ENCODE peak calls at places on chromosome 2, in nine cellular contexts. One of them, this sample, is unnamed.

GRCh38 chr2:31442376-31442775 is 27.8 kb upstream of the XDH start:
- DNase-seq in DND-41: no peak
- DNase-seq in aorta: no peak
- DNase-seq in right cardiac atrium: no peak
- DNase-seq in esophagus squamous epithelium: no peak
- DNase-seq in cardiac muscle cell: no peak
- DNase-seq in CD8-positive, alpha-beta T cell: no peak
- DNase-seq in transverse colon: no peak
- DNase-seq in endothelial cell of umbilical vein: no peak
- DNase-seq in this sample: no peak

GRCh38 chr2:205103699-205104098 is 558.4 kb downstream of the PARD3B start:
- DNase-seq in DND-41: no peak
- DNase-seq in aorta: no peak
- DNase-seq in right cardiac atrium: no peak
- DNase-seq in esophagus squamous epithelium: no peak
- DNase-seq in cardiac muscle cell: no peak
- DNase-seq in CD8-positive, alpha-beta T cell: no peak
- DNase-seq in transverse colon: no peak
- DNase-seq in endothelial cell of umbilical vein: no peak
- DNase-seq in this sample: no peak

GRCh38 chr2:73998451-73998850 is 13.7 kb downstream of the TET3 start:
- DNase-seq in DND-41: no peak
- DNase-seq in aorta: no peak
- DNase-seq in right cardiac atrium: no peak
- DNase-seq in esophagus squamous epithelium: no peak
- DNase-seq in cardiac muscle cell: no peak
- DNase-seq in CD8-positive, alpha-beta T cell: no peak
- DNase-seq in transverse colon: no peak
- DNase-seq in endothelial cell of umbilical vein: no peak
- DNase-seq in this sample: no peak

GRCh38 chr2:199460101-199460671 is 2.4 kb upstream of the SATB2 start:
- DNase-seq in DND-41: no peak
- DNase-seq in aorta: no peak
- DNase-seq in right cardiac atrium: no peak
- DNase-seq in esophagus squamous epithelium: no peak
- DNase-seq in cardiac muscle cell: no peak
- DNase-seq in CD8-positive, alpha-beta T cell: no peak
- DNase-seq in transverse colon: no peak
- DNase-seq in endothelial cell of umbilical vein: peak
- DNase-seq in this sample: no peak

GRCh38 chr2:237304763-237305514 is 109.0 kb downstream of the COL6A3 start:
- DNase-seq in DND-41: no peak
- DNase-seq in aorta: no peak
- DNase-seq in right cardiac atrium: no peak
- DNase-seq in esophagus squamous epithelium: no peak
- DNase-seq in cardiac muscle cell: no peak
- DNase-seq in CD8-positive, alpha-beta T cell: no peak
- DNase-seq in transverse colon: no peak
- DNase-seq in endothelial cell of umbilical vein: no peak
- DNase-seq in this sample: no peak

GRCh38 chr2:196849895-196850294 is 40.7 kb upstream of the C2orf66 start:
- DNase-seq in DND-41: no peak
- DNase-seq in aorta: no peak
- DNase-seq in right cardiac atrium: no peak
- DNase-seq in esophagus squamous epithelium: no peak
- DNase-seq in cardiac muscle cell: peak
- DNase-seq in CD8-positive, alpha-beta T cell: no peak
- DNase-seq in transverse colon: peak
- DNase-seq in endothelial cell of umbilical vein: peak
- DNase-seq in this sample: no peak

GRCh38 chr2:96146881-96147592 is 1.8 kb upstream of the DUSP2 start:
- DNase-seq in DND-41: no peak
- DNase-seq in aorta: peak
- DNase-seq in right cardiac atrium: no peak
- DNase-seq in esophagus squamous epithelium: no peak
- DNase-seq in cardiac muscle cell: no peak
- DNase-seq in CD8-positive, alpha-beta T cell: no peak
- DNase-seq in transverse colon: peak
- DNase-seq in endothelial cell of umbilical vein: no peak
- DNase-seq in this sample: no peak

GRCh38 chr2:188158337-188159100 is 133.2 kb upstream of the GULP1 start:
- DNase-seq in DND-41: no peak
- DNase-seq in aorta: no peak
- DNase-seq in right cardiac atrium: no peak
- DNase-seq in esophagus squamous epithelium: no peak
- DNase-seq in cardiac muscle cell: no peak
- DNase-seq in CD8-positive, alpha-beta T cell: no peak
- DNase-seq in transverse colon: no peak
- DNase-seq in endothelial cell of umbilical vein: no peak
- DNase-seq in this sample: no peak

GRCh38 chr2:230614913-230615332 is 97.7 kb upstream of the CAB39 start:
- DNase-seq in DND-41: no peak
- DNase-seq in aorta: no peak
- DNase-seq in right cardiac atrium: no peak
- DNase-seq in esophagus squamous epithelium: no peak
- DNase-seq in cardiac muscle cell: no peak
- DNase-seq in CD8-positive, alpha-beta T cell: no peak
- DNase-seq in transverse colon: peak
- DNase-seq in endothelial cell of umbilical vein: no peak
- DNase-seq in this sample: no peak

GRCh38 chr2:3758906-3759305 is 55.5 kb downstream of the DCDC2C start:
- DNase-seq in DND-41: no peak
- DNase-seq in aorta: no peak
- DNase-seq in right cardiac atrium: no peak
- DNase-seq in esophagus squamous epithelium: no peak
- DNase-seq in cardiac muscle cell: no peak
- DNase-seq in CD8-positive, alpha-beta T cell: no peak
- DNase-seq in transverse colon: no peak
- DNase-seq in endothelial cell of umbilical vein: no peak
- DNase-seq in this sample: no peak

GRCh38 chr2:159893439-159893838 is 95.4 kb upstream of the CD302 start:
- DNase-seq in DND-41: no peak
- DNase-seq in aorta: peak
- DNase-seq in right cardiac atrium: no peak
- DNase-seq in esophagus squamous epithelium: no peak
- DNase-seq in cardiac muscle cell: no peak
- DNase-seq in CD8-positive, alpha-beta T cell: no peak
- DNase-seq in transverse colon: no peak
- DNase-seq in endothelial cell of umbilical vein: no peak
- DNase-seq in this sample: no peak

DNA sequence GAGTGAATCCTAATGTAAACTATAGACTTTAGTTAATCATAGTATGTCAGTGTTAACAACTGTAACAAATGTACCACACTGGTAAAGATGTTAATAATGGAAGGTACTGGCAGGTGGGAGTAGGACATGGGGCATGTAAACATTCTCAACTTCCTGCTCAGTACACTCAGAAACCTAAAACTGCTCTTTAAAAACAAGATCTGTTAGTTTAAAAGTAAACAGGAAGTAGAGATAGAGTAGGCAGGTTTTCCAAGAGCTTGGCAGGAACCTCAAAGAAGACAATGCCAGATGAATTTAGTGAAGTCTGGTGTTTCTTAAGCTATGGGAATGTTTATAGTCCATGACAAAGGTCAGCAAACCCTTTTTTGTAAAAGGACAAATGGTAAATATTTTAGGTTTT is 46.6 kb downstream of the CCDC138 start:
- DNase-seq in DND-41: no peak
- DNase-seq in aorta: no peak
- DNase-seq in right cardiac atrium: no peak
- DNase-seq in esophagus squamous epithelium: no peak
- DNase-seq in cardiac muscle cell: no peak
- DNase-seq in CD8-positive, alpha-beta T cell: no peak
- DNase-seq in transverse colon: no peak
- DNase-seq in endothelial cell of umbilical vein: peak
- DNase-seq in this sample: no peak
- H3K27ac ChIP-seq in DND-41: peak
- H3K27ac ChIP-seq in aorta: no peak
- H3K27ac ChIP-seq in right cardiac atrium: no peak
- H3K27ac ChIP-seq in esophagus squamous epithelium: no peak
- H3K27ac ChIP-seq in cardiac muscle cell: no peak
- H3K27ac ChIP-seq in CD8-positive, alpha-beta T cell: no peak
- H3K27ac ChIP-seq in transverse colon: no peak
- H3K27ac ChIP-seq in endothelial cell of umbilical vein: no peak
- H3K27ac ChIP-seq in this sample: no peak

DNA sequence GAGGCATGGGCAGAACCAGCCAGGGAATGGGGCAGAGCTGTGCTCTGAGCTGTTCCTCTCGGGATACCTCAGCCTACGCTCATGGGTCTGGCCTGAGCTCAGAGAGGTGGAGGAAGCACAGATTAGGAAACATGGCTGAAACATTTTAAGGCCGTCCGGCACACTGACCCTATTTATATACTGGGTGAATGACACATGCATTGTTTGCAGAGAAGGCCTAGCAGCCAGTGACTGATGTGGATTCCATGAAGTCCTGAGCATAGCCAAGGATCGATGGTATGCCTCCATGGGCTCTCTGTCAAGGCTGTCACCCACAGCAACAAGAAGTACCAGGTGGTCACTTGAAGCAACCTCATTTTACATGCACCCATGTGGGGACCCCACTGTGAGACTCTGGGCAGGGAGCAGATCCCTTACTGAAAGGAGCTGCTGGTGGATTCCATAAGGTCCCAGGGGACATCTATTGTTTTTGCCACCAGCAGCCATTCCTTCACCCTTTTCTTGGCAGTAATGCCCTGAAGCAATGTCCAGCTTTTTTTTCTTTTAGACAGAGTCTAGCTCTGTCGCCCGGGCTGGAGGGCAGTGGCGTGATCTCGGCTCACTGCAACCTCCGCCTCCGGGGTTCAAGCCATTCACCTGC is 8.4 kb downstream of the PTMA start:
- DNase-seq in DND-41: no peak
- DNase-seq in aorta: no peak
- DNase-seq in right cardiac atrium: no peak
- DNase-seq in esophagus squamous epithelium: no peak
- DNase-seq in cardiac muscle cell: no peak
- DNase-seq in CD8-positive, alpha-beta T cell: no peak
- DNase-seq in transverse colon: no peak
- DNase-seq in endothelial cell of umbilical vein: no peak
- DNase-seq in this sample: no peak
- H3K27ac ChIP-seq in DND-41: peak
- H3K27ac ChIP-seq in aorta: peak
- H3K27ac ChIP-seq in right cardiac atrium: no peak
- H3K27ac ChIP-seq in esophagus squamous epithelium: no peak
- H3K27ac ChIP-seq in cardiac muscle cell: peak
- H3K27ac ChIP-seq in CD8-positive, alpha-beta T cell: no peak
- H3K27ac ChIP-seq in transverse colon: no peak
- H3K27ac ChIP-seq in endothelial cell of umbilical vein: no peak
- H3K27ac ChIP-seq in this sample: no peak

GRCh38 chr2:174595904-174596397 is 1.7 kb downstream of the WIPF1 start:
- DNase-seq in DND-41: no peak
- DNase-seq in aorta: no peak
- DNase-seq in right cardiac atrium: no peak
- DNase-seq in esophagus squamous epithelium: no peak
- DNase-seq in cardiac muscle cell: no peak
- DNase-seq in CD8-positive, alpha-beta T cell: no peak
- DNase-seq in transverse colon: no peak
- DNase-seq in endothelial cell of umbilical vein: no peak
- DNase-seq in this sample: no peak
- H3K27ac ChIP-seq in DND-41: peak
- H3K27ac ChIP-seq in aorta: no peak
- H3K27ac ChIP-seq in right cardiac atrium: no peak
- H3K27ac ChIP-seq in esophagus squamous epithelium: peak
- H3K27ac ChIP-seq in cardiac muscle cell: peak
- H3K27ac ChIP-seq in CD8-positive, alpha-beta T cell: peak
- H3K27ac ChIP-seq in transverse colon: peak
- H3K27ac ChIP-seq in endothelial cell of umbilical vein: no peak
- H3K27ac ChIP-seq in this sample: no peak

DNA sequence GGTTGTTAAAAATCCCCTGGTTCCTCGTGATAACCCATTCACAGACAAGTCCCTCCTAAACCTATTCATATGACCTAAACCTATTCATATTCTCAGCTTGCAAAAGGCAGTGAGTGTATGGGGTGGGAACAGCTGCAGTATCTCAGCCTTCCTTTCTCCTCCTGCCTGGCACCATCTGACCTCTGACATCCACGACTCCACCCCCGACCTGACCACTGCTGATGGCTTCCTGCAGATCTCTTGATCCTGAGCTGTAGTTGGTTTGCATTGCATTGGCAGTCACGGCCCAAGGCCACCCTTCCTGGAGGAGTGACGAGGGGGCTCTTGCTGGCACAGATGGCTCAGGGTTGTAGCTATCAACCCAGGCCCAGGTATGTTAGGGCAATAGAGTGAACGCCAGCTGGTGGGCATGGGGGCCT is 198.6 kb downstream of the GLI2 start:
- DNase-seq in DND-41: no peak
- DNase-seq in aorta: no peak
- DNase-seq in right cardiac atrium: no peak
- DNase-seq in esophagus squamous epithelium: no peak
- DNase-seq in cardiac muscle cell: no peak
- DNase-seq in CD8-positive, alpha-beta T cell: no peak
- DNase-seq in transverse colon: no peak
- DNase-seq in endothelial cell of umbilical vein: no peak
- DNase-seq in this sample: no peak
- H3K27ac ChIP-seq in DND-41: no peak
- H3K27ac ChIP-seq in aorta: no peak
- H3K27ac ChIP-seq in right cardiac atrium: no peak
- H3K27ac ChIP-seq in esophagus squamous epithelium: peak
- H3K27ac ChIP-seq in cardiac muscle cell: peak
- H3K27ac ChIP-seq in CD8-positive, alpha-beta T cell: no peak
- H3K27ac ChIP-seq in transverse colon: peak
- H3K27ac ChIP-seq in endothelial cell of umbilical vein: no peak
- H3K27ac ChIP-seq in this sample: no peak

GRCh38 chr2:11742317-11742701 is 4.1 kb upstream of the LPIN1 start:
- DNase-seq in DND-41: no peak
- DNase-seq in aorta: no peak
- DNase-seq in right cardiac atrium: no peak
- DNase-seq in esophagus squamous epithelium: no peak
- DNase-seq in cardiac muscle cell: no peak
- DNase-seq in CD8-positive, alpha-beta T cell: no peak
- DNase-seq in transverse colon: no peak
- DNase-seq in endothelial cell of umbilical vein: no peak
- DNase-seq in this sample: no peak
- H3K27ac ChIP-seq in DND-41: no peak
- H3K27ac ChIP-seq in aorta: no peak
- H3K27ac ChIP-seq in right cardiac atrium: no peak
- H3K27ac ChIP-seq in esophagus squamous epithelium: no peak
- H3K27ac ChIP-seq in cardiac muscle cell: no peak
- H3K27ac ChIP-seq in CD8-positive, alpha-beta T cell: no peak
- H3K27ac ChIP-seq in transverse colon: no peak
- H3K27ac ChIP-seq in endothelial cell of umbilical vein: no peak
- H3K27ac ChIP-seq in this sample: no peak

This sample was measured in caudate nucleus.